ENCODE peak calls at places on chromosomes 7 and 10, in seven cellular contexts. L is germinal center; H is psoas muscle; T is endothelial cell of umbilical vein; B is stimulated activated CD8-positive, alpha-beta memory T cell treated with anti-CD3 and anti-CD28 coated beads, Interleukin-7, amount 100 ng/mL, for 4 hours; X is fibroblast of pulmonary artery; Y is SJSA1. A is an unnamed sample.

GRCh38 chr7:22346383-22347107 is 10.4 kb downstream of the RAPGEF5 start:
- DNase-seq in L (peak), H (no peak), T (no peak), B (no peak), X (no peak), Y (no peak), A (no peak)

GRCh38 chr7:157679607-157680006 is 342.8 kb downstream of the DNAJB6 start:
- DNase-seq in L (no peak), H (no peak), T (no peak), B (no peak), X (no peak), Y (peak), A (no peak)

GRCh38 chr10:9814285-9814866 is 1203.3 kb upstream of the CELF2 start:
- DNase-seq in L (no peak), H (no peak), T (no peak), B (no peak), X (peak), Y (no peak), A (no peak)

GRCh38 chr10:35335133-35335532 is 1.2 kb upstream of the CCNY start:
- DNase-seq in L (no peak), H (no peak), T (no peak), B (no peak), X (no peak), Y (no peak), A (no peak)

GRCh38 chr10:79372871-79373270 is 25.6 kb downstream of the PPIF start:
- DNase-seq in L (no peak), H (no peak), T (no peak), B (no peak), X (no peak), Y (no peak), A (no peak)

GRCh38 chr7:8217200-8218068 is 44.5 kb downstream of the ICA1 start:
- DNase-seq in L (peak), H (no peak), T (peak), B (no peak), X (peak), Y (no peak), A (peak)

GRCh38 chr7:132464740-132465139 is 111.5 kb downstream of the PLXNA4 start:
- DNase-seq in L (no peak), H (peak), T (peak), B (no peak), X (peak), Y (no peak), A (no peak)

GRCh38 chr10:111756541-111757061 is 427.0 kb downstream of the GPAM start:
- DNase-seq in L (peak), H (peak), T (no peak), B (no peak), X (no peak), Y (no peak), A (no peak)

GRCh38 chr10:71255817-71256660 is 43.7 kb downstream of the UNC5B start:
- DNase-seq in L (no peak), H (peak), T (peak), B (no peak), X (peak), Y (no peak), A (no peak)

A was measured in brain pericyte.